ENCODE peak calls at places on chromosomes 11 and 22, in eight cellular contexts. V, Z, O, I, R, Q, S and M are unnamed samples.

GRCh38 chr11:44711772-44712608 is 14.8 kb upstream of the TSPAN18 start:
- DNase-seq in V (no peak), Z (no peak), O (no peak), I (no peak), R (no peak), Q (no peak), S (no peak), M (no peak)

GRCh38 chr11:14583252-14584105 is 60.1 kb upstream of the PDE3B start:
- DNase-seq in V (no peak), Z (no peak), O (no peak), I (no peak), R (no peak), Q (no peak), S (peak), M (no peak)

GRCh38 chr11:46361283-46362145 is 14.3 kb downstream of the DGKZ start:
- DNase-seq in V (no peak), Z (no peak), O (peak), I (peak), R (no peak), Q (peak), S (peak), M (no peak)

GRCh38 chr11:113138731-113139130 is 175.7 kb upstream of the TTC12 start:
- DNase-seq in V (no peak), Z (no peak), O (no peak), I (no peak), R (no peak), Q (no peak), S (no peak), M (no peak)

GRCh38 chr11:11284481-11284880 is 68.6 kb downstream of the CSNK2A3 start:
- DNase-seq in V (no peak), Z (no peak), O (no peak), I (no peak), R (no peak), Q (no peak), S (no peak), M (no peak)

GRCh38 chr22:36360011-36360410 is 27.8 kb downstream of the MYH9 start:
- DNase-seq in V (no peak), Z (no peak), O (no peak), I (no peak), R (no peak), Q (no peak), S (no peak), M (no peak)

GRCh38 chr11:29527391-29527936 is 489.4 kb downstream of the KCNA4 start:
- DNase-seq in V (no peak), Z (no peak), O (no peak), I (no peak), R (peak), Q (peak), S (no peak), M (peak)

GRCh38 chr11:13834463-13834862 is 128.1 kb upstream of the SPON1 start:
- DNase-seq in V (no peak), Z (no peak), O (no peak), I (no peak), R (no peak), Q (no peak), S (no peak), M (no peak)

GRCh38 chr22:50665738-50666137 is 6.9 kb upstream of the SHANK3 start:
- DNase-seq in V (no peak), Z (no peak), O (no peak), I (no peak), R (no peak), Q (no peak), S (no peak), M (no peak)

GRCh38 chr11:114243461-114244372 is 52.5 kb upstream of the NNMT start:
- DNase-seq in V (no peak), Z (no peak), O (peak), I (no peak), R (no peak), Q (no peak), S (no peak), M (no peak)

GRCh38 chr22:44020981-44021380 is 3.1 kb upstream of the PARVB start:
- DNase-seq in V (no peak), Z (no peak), O (no peak), I (no peak), R (no peak), Q (no peak), S (no peak), M (no peak)

GRCh38 chr11:76443254-76443935 is 1.4 kb upstream of the EMSY start:
- DNase-seq in V (no peak), Z (no peak), O (no peak), I (no peak), R (no peak), Q (no peak), S (no peak), M (no peak)

GRCh38 chr11:46382644-46383403 is 1.4 kb downstream of the MDK start:
- DNase-seq in V (no peak), Z (no peak), O (no peak), I (no peak), R (no peak), Q (no peak), S (no peak), M (no peak)

GRCh38 chr22:29117799-29118477 is 45.1 kb downstream of the KREMEN1 start:
- DNase-seq in V (no peak), Z (no peak), O (no peak), I (no peak), R (no peak), Q (no peak), S (no peak), M (peak)

GRCh38 chr22:46180370-46181137 is 30.2 kb downstream of the PPARA start:
- DNase-seq in V (no peak), Z (no peak), O (no peak), I (no peak), R (no peak), Q (no peak), S (no peak), M (no peak)

GRCh38 chr11:812390-812789 is 2.6 kb downstream of the RPLP2 start:
- DNase-seq in V (no peak), Z (no peak), O (no peak), I (no peak), R (no peak), Q (no peak), S (no peak), M (no peak)
- H3K4me3 ChIP-seq in V (no peak), Z (no peak), O (no peak), I (no peak), R (no peak), Q (no peak), S (no peak), M (no peak)

GRCh38 chr11:69867076-69868002 is 48.1 kb upstream of the FGF3 start:
- DNase-seq in V (peak), Z (no peak), O (peak), I (no peak), R (no peak), Q (no peak), S (no peak), M (no peak)

GRCh38 chr11:69868871-69869270 is 49.7 kb upstream of the FGF3 start:
- DNase-seq in V (peak), Z (no peak), O (no peak), I (no peak), R (no peak), Q (no peak), S (no peak), M (no peak)

GRCh38 chr11:69870772-69871171 is 51.6 kb upstream of the FGF3 start:
- DNase-seq in V (no peak), Z (no peak), O (no peak), I (no peak), R (no peak), Q (no peak), S (no peak), M (no peak)

GRCh38 chr11:69868003-69868865 is 49.0 kb upstream of the FGF3 start:
- DNase-seq in V (no peak), Z (no peak), O (peak), I (no peak), R (no peak), Q (no peak), S (no peak), M (no peak)

GRCh38 chr11:69869311-69869939 is 50.2 kb upstream of the FGF3 start:
- DNase-seq in V (peak), Z (no peak), O (peak), I (no peak), R (no peak), Q (no peak), S (no peak), M (no peak)
- H3K4me3 ChIP-seq in V (no peak), Z (no peak), O (no peak), I (no peak), R (no peak), Q (no peak), S (no peak), M (no peak)

DNA sequence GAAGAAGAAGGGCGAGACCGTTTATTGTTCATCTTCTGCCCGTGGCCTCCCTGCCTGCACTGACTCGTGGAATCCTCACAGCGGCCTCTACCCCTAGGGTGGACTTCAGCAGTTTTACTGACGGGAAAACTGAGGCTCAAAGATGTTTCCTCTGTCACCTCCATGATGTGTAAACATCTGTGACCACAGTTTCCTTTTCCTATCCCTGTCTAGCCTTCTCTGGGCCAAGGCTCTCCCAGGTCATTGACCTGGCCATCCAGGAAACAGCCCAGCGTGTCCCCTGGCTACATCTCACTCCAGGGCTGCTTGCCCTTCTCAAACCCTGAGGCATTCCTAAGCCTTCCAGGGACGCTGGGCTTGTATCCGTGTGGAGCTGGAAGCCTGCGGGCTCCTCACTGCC is 49.0 kb upstream of the GCAT start:
- DNase-seq in V (no peak), Z (no peak), O (no peak), I (no peak), R (no peak), Q (no peak), S (no peak), M (no peak)
- H3K4me3 ChIP-seq in V (no peak), Z (no peak), O (no peak), I (no peak), R (no peak), Q (no peak), S (no peak), M (no peak)

GRCh38 chr11:75143420-75143731 is 7.5 kb upstream of the SLCO2B1 start:
- DNase-seq in V (no peak), Z (no peak), O (no peak), I (no peak), R (no peak), Q (no peak), S (no peak), M (no peak)
- H3K4me3 ChIP-seq in V (no peak), Z (no peak), O (no peak), I (no peak), R (no peak), Q (no peak), S (no peak), M (no peak)

DNA sequence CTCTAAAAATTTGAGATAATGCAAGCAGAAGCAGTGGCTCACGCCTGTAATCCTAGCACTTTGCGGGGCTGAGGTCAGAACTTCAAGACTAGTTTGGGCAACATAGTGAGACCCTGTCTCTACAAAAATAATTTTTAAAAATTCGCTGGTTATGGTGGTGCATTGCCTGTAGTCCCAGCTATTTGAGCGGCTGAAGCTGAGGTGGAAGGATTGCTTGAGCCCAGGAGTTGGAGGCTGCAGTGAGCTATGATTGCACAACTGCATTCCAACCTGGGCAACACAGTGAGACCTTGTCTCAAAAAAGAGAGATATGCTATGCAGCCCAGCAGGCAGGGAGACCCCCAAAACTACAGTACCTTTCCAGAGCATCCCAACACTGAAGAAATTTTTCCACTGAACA is 2.3 kb downstream of the CTSC start:
- DNase-seq in V (no peak), Z (no peak), O (no peak), I (no peak), R (no peak), Q (no peak), S (no peak), M (no peak)
- H3K4me3 ChIP-seq in V (no peak), Z (peak), O (no peak), I (peak), R (peak), Q (peak), S (no peak), M (peak)

GRCh38 chr11:102971766-102972165 is 16.2 kb upstream of the MMP13 start:
- DNase-seq in V (no peak), Z (no peak), O (no peak), I (no peak), R (no peak), Q (no peak), S (no peak), M (no peak)

GRCh38 chr11:102964867-102965266 is 9.3 kb upstream of the MMP13 start:
- DNase-seq in V (no peak), Z (no peak), O (no peak), I (no peak), R (no peak), Q (no peak), S (no peak), M (no peak)

GRCh38 chr11:102966011-102966410 is 10.5 kb upstream of the MMP13 start:
- DNase-seq in V (no peak), Z (no peak), O (no peak), I (no peak), R (no peak), Q (no peak), S (no peak), M (no peak)

GRCh38 chr11:102967497-102967896 is 12.0 kb upstream of the MMP13 start:
- DNase-seq in V (no peak), Z (no peak), O (no peak), I (no peak), R (no peak), Q (no peak), S (no peak), M (no peak)
- H3K4me3 ChIP-seq in V (no peak), Z (no peak), O (no peak), I (no peak), R (no peak), Q (no peak), S (no peak), M (no peak)

GRCh38 chr11:93736129-93736528 is 5.2 kb downstream of the TAF1D start:
- DNase-seq in V (no peak), Z (no peak), O (no peak), I (no peak), R (no peak), Q (no peak), S (no peak), M (no peak)

GRCh38 chr11:93732237-93732892 is 8.9 kb downstream of the TAF1D start:
- DNase-seq in V (no peak), Z (no peak), O (no peak), I (no peak), R (no peak), Q (no peak), S (no peak), M (no peak)

GRCh38 chr11:93735627-93736026 is 5.7 kb downstream of the TAF1D start:
- DNase-seq in V (no peak), Z (no peak), O (no peak), I (no peak), R (no peak), Q (no peak), S (no peak), M (no peak)

GRCh38 chr11:93733474-93733873 is 7.8 kb downstream of the TAF1D start:
- DNase-seq in V (no peak), Z (no peak), O (no peak), I (no peak), R (no peak), Q (no peak), S (no peak), M (no peak)

GRCh38 chr11:93734427-93735222 is 6.7 kb downstream of the TAF1D start:
- DNase-seq in V (no peak), Z (no peak), O (no peak), I (no peak), R (no peak), Q (no peak), S (no peak), M (no peak)
- H3K4me3 ChIP-seq in V (no peak), Z (no peak), O (no peak), I (no peak), R (peak), Q (no peak), S (no peak), M (no peak)